ENCODE peak calls at places on chromosomes 11 and 22, in four cellular contexts. G, E, W and B are unnamed samples.

GRCh38 chr22:23038902-23039301 is 31.4 kb upstream of the GNAZ start:
- DNase-seq in G (no peak), E (no peak), W (no peak), B (no peak)

GRCh38 chr11:117731689-117732290 is 65.2 kb downstream of the DSCAML1 start:
- DNase-seq in G (no peak), E (no peak), W (no peak), B (no peak)

GRCh38 chr11:19279455-19279854 is 38.7 kb upstream of the E2F8 start:
- DNase-seq in G (no peak), E (no peak), W (no peak), B (no peak)

GRCh38 chr11:106999203-106999602 is 19.1 kb downstream of the GUCY1A2 start:
- DNase-seq in G (no peak), E (no peak), W (no peak), B (no peak)

GRCh38 chr11:1194231-1194976 is 28.5 kb upstream of the MUC5B start:
- DNase-seq in G (peak; percentile 13), E (no peak), W (no peak), B (no peak)

GRCh38 chr22:27816552-27816951 is 15.0 kb upstream of the MN1 start:
- DNase-seq in G (no peak), E (no peak), W (no peak), B (no peak)

GRCh38 chr22:49366437-49366836 is 461.2 kb downstream of the BRD1 start:
- DNase-seq in G (no peak), E (no peak), W (no peak), B (no peak)

GRCh38 chr11:64692764-64693331 is 30.1 kb downstream of the NRXN2 start:
- DNase-seq in G (no peak), E (no peak), W (no peak), B (no peak)

GRCh38 chr22:31490496-31490925 is 869 bp upstream of the EIF4ENIF1 start:
- DNase-seq in G (peak; percentile 41), E (peak; percentile 67), W (peak; percentile 66), B (peak; percentile 42)
- TF ChIP-seq CTCF in G (no peak), E (no peak), W (no peak), B (no peak)

GRCh38 chr11:61893981-61894380 is 2.6 kb upstream of the FADS3 start:
- DNase-seq in G (no peak), E (no peak), W (no peak), B (peak; percentile 76)

GRCh38 chr11:61889831-61890230 is 1.5 kb downstream of the FADS3 start:
- DNase-seq in G (no peak), E (no peak), W (no peak), B (no peak)

GRCh38 chr11:61890536-61891330 is 612 bp downstream of the FADS3 start:
- DNase-seq in G (peak; percentile 28), E (peak; percentile 64), W (peak; percentile 36), B (peak; percentile 74)

GRCh38 chr11:61891331-61892084 is at the start of gene FADS3:
- DNase-seq in G (peak; percentile 48), E (peak; percentile 80), W (peak; percentile 91), B (peak; percentile 77)

DNA sequence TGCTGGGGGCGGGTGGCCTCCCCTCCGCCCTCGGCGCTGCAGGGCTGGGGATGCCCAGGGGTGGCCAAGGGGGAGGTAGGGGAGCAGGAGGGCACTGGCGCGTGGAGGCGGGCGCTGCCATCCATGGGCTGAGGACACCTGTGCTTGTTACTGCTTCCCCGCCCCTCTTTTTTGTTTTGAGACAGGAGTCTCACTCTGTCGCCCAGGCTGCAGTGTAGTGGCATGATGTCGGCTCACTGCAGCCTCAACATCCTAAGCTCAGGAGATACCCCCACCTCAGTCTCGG is 683 bp upstream of the FADS3 start:
- DNase-seq in G (no peak), E (no peak), W (no peak), B (no peak)
- TF ChIP-seq CTCF in G (no peak), E (no peak), W (no peak), B (no peak)

GRCh38 chr11:101880208-101880607 is 34.6 kb upstream of the CEP126 start:
- DNase-seq in G (no peak), E (peak; percentile 33), W (no peak), B (peak; percentile 66)
- TF ChIP-seq CTCF in G (no peak), E (peak; percentile 61), W (no peak), B (peak; percentile 33)

GRCh38 chr11:67117667-67118058 is 1.4 kb upstream of the KDM2A start:
- DNase-seq in G (peak; percentile 42), E (no peak), W (peak; percentile 38), B (no peak)

GRCh38 chr11:67120456-67120855 is 1.4 kb downstream of the KDM2A start:
- DNase-seq in G (no peak), E (no peak), W (no peak), B (peak; percentile 23)

GRCh38 chr11:67118059-67118766 is 850 bp upstream of the KDM2A start:
- DNase-seq in G (peak; percentile 59), E (no peak), W (peak; percentile 46), B (no peak)

GRCh38 chr11:67119577-67120391 is 721 bp downstream of the KDM2A start:
- DNase-seq in G (peak; percentile 24), E (peak; percentile 20), W (peak; percentile 61), B (peak; percentile 38)

DNA sequence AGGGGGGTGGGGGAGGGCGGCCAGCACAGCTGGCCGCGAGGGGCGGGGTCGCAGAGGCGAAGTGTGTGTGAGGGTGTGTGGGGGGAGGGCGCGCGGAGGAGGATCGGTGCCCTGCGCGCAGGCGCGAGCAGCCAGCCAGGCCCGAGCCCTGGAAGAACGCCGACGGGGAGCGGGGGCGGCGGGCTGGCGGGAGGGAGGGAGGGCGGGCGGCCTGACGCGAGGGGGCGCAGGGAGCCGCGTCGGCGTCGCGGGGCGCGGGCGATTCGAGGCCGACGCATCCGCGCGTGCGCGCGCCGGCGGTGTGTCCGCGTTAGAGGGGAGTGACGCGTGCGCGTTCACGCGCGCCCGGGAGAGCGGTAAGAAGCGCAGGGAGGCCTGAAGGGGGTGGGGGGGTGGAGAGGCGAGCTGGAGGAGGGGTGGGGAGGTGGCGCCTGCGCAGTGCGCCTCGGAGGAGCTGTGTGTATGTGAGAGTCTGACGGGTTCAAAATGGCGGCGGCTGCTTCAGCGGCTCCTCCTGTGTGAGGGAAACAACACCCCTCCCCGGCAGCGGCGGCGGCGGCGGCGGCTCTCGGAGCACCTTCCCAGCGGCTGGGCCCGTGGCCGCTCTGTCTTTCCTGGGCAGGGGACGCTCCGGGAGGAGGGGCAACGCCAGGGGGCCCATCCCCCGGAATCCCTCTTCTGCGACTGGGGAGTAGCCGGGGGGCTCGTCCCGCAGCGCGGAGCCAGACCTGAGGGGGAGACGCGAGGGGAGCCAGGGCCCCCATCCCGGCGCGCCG is at the start of gene KDM2A:
- DNase-seq in G (peak; percentile 94), E (peak; percentile 97), W (peak; percentile 99), B (peak; percentile 97)
- TF ChIP-seq CTCF in G (peak; percentile 22), E (no peak), W (peak; percentile 8), B (peak; percentile 8)

GRCh38 chr22:21867528-21868266 is at the start of gene MAPK1:
- DNase-seq in G (peak; percentile 95), E (peak; percentile 83), W (peak; percentile 95), B (peak; percentile 84)
- TF ChIP-seq CTCF in G (peak; percentile 32), E (peak; percentile 38), W (peak; percentile 21), B (peak; percentile 17)

GRCh38 chr11:10181811-10182210 is 112.2 kb downstream of the SBF2 start:
- DNase-seq in G (no peak), E (no peak), W (no peak), B (peak; percentile 30)
- TF ChIP-seq CTCF in G (no peak), E (peak; percentile 26), W (no peak), B (peak; percentile 28)

GRCh38 chr22:41801147-41801819 is 804 bp downstream of the CCDC134 start:
- DNase-seq in G (no peak), E (no peak), W (no peak), B (peak; percentile 13)

GRCh38 chr22:41798736-41799135 is 1.7 kb upstream of the CCDC134 start:
- DNase-seq in G (no peak), E (no peak), W (no peak), B (no peak)

GRCh38 chr22:41801886-41802285 is 1.4 kb downstream of the CCDC134 start:
- DNase-seq in G (no peak), E (no peak), W (no peak), B (no peak)

GRCh38 chr22:41800348-41801146 is at the start of gene CCDC134:
- DNase-seq in G (peak; percentile 91), E (peak; percentile 75), W (peak; percentile 92), B (peak; percentile 83)

DNA sequence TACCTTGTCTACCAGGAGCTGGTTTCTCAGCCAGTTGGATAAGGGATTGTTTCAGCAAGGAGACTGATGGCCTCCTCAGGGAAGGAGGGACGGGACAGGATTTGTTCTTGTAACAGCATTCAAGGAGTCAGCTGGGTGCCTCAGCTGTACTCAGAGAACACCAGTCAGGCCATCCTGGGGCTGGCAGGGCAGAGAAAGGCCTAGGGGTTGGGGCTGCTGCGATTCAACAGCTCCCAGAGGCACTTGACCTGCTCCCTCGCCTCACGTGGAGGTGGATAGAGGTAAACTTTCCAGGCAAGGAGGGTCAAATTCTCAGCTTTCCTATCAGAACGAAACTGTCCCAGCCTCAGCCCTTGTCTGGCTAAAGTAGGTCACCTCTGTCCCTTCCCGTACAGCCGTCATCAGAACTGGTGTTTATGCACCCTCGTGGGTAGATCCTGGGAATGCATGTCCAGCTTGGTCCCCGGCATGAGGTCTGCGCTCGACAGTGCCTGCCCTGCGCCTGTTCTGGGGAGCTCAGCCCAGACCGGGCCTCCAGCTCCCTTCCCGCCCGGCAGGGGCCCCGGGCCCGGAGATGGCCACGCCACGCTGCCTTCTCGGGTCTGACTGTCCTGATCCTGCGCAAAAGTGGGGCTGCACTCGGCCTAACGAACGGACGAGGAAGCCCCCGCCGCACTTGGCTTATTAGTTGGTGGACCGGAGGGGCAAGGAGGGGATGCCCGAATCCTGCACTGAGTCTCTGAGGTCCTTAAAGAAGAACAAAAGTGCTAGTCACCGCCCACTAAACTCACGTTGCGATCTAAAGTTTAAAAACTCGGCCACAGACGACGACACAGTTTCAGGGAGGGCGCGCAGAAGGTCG is 762 bp upstream of the CCDC134 start:
- DNase-seq in G (no peak), E (no peak), W (peak; percentile 39), B (no peak)
- TF ChIP-seq CTCF in G (no peak), E (no peak), W (no peak), B (no peak)

GRCh38 chr11:62588966-62589637 is 2.2 kb downstream of the TUT1 start:
- DNase-seq in G (no peak), E (no peak), W (no peak), B (no peak)
- TF ChIP-seq CTCF in G (no peak), E (no peak), W (no peak), B (no peak)

DNA sequence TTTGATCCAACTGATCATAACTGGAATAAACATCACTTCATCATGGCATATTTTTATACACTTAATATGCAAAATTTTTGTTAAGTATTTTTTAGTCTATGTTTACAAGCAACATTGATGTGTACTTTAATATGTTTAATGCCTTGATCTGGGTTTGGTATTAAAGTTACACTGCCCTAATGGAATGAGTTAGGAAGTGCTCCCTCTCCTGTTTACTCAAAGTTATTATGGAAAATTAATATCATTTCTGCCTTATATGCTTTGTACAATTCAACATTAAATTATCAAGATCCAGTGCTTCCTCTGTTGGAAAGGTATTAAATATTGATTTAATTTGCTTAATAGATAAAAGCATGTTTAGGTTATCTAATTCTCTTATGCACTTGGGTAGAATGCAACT is 927.3 kb upstream of the RAG2 start:
- DNase-seq in G (no peak), E (no peak), W (no peak), B (no peak)
- TF ChIP-seq CTCF in G (no peak), E (peak; percentile 50), W (no peak), B (peak; percentile 30)